ENCODE peak calls at places on chromosomes 1 and 21, in six cellular contexts. O is astrocyte of the spinal cord, Y is fibroblast of pulmonary artery, C is IMR-90, Q is ovary, D is tibial nerve. F is an unnamed sample.
A peak's percentile ranks its signal among the peaks of the same experiment; 100 is the strongest.

GRCh38 chr1:219938706-219939105 is 10.3 kb upstream of the SLC30A10 start:
- DNase-seq in C (peak; percentile 51), O (peak; percentile 79), Y (peak; percentile 15), D (no peak), Q (no peak), F (peak; percentile 78)

GRCh38 chr1:11023201-11023600 is 10.7 kb downstream of the TARDBP start:
- DNase-seq in D (no peak), O (no peak), Y (no peak), Q (no peak), C (no peak), F (no peak)

GRCh38 chr1:29532741-29533140 is 296.4 kb downstream of the PTPRU start:
- DNase-seq in O (no peak), C (no peak), Y (peak; percentile 10), D (no peak), Q (no peak), F (peak; percentile 7)

GRCh38 chr21:7957713-7958064 is 2563.7 kb upstream of the TPTE start:
- DNase-seq in O (no peak), C (no peak), Q (no peak), Y (no peak), D (no peak), F (no peak)

GRCh38 chr1:225462714-225463574 is 35.1 kb upstream of the LBR start:
- DNase-seq in D (no peak), O (no peak), C (no peak), Q (no peak), Y (no peak), F (no peak)

GRCh38 chr1:58699011-58699762 is 675 bp downstream of the MYSM1 start:
- DNase-seq in Y (peak; percentile 20), O (peak; percentile 38), C (no peak), Q (no peak), D (no peak), F (peak; percentile 22)

GRCh38 chr1:117886101-117886795 is 43.2 kb downstream of the GDAP2 start:
- DNase-seq in C (peak; percentile 77), Y (peak; percentile 47), Q (no peak), O (peak; percentile 35), D (no peak), F (peak; percentile 58)

GRCh38 chr1:26861889-26862371 is 1.0 kb upstream of the SFN start:
- DNase-seq in D (no peak), Q (no peak), O (no peak), Y (no peak), C (no peak), F (peak; percentile 16)

GRCh38 chr21:40204956-40205355 is 337.7 kb downstream of the PCP4 start:
- DNase-seq in Q (no peak), C (no peak), O (no peak), D (no peak), Y (no peak), F (no peak)

GRCh38 chr1:162271972-162272371 is 104.7 kb downstream of the SPATA46 start:
- DNase-seq in Y (no peak), Q (no peak), O (no peak), D (no peak), C (no peak), F (no peak)

GRCh38 chr1:192232859-192233417 is 74.7 kb downstream of the RGS18 start:
- DNase-seq in D (no peak), Q (no peak), C (no peak), O (no peak), Y (no peak), F (no peak)

GRCh38 chr1:111802110-111802509 is 46.4 kb downstream of the DDX20 start:
- DNase-seq in C (no peak), O (no peak), Q (no peak), Y (no peak), D (no peak), F (no peak)

GRCh38 chr1:224181453-224181810 is 1.6 kb upstream of the DEGS1 start:
- DNase-seq in D (no peak), O (no peak), Y (no peak), C (no peak), Q (no peak), F (no peak)

GRCh38 chr1:6414443-6414844 is 5.3 kb downstream of the HES2 start:
- DNase-seq in C (peak; percentile 50), O (peak; percentile 44), Y (peak; percentile 51), D (no peak), Q (no peak), F (peak; percentile 44)

GRCh38 chr1:147598631-147599361 is 57.5 kb downstream of the BCL9 start:
- DNase-seq in D (no peak), Q (peak; percentile 80), O (peak; percentile 25), Y (no peak), C (peak; percentile 15), F (no peak)

GRCh38 chr1:86156571-86157455 is at the start of gene COL24A1:
- DNase-seq in Q (peak; percentile 52), Y (peak; percentile 53), D (peak; percentile 28), C (peak; percentile 83), O (peak; percentile 70), F (peak; percentile 34)

GRCh38 chr1:4762146-4762545 is 107.7 kb downstream of the AJAP1 start:
- DNase-seq in O (no peak), C (no peak), Q (no peak), D (no peak), Y (no peak), F (no peak)
- TF ChIP-seq CTCF in O (no peak), C (no peak), Q (no peak), D (no peak), Y (no peak), F (no peak)

GRCh38 chr1:12594490-12594889 is 23.5 kb downstream of the DHRS3 start:
- DNase-seq in D (no peak), Q (no peak), O (no peak), C (no peak), Y (no peak), F (no peak)
- TF ChIP-seq CTCF in D (no peak), Q (no peak), O (peak; percentile 11), C (peak; percentile 8), Y (no peak), F (no peak)

GRCh38 chr1:174194451-174194850 is 35.1 kb downstream of the RABGAP1L start:
- DNase-seq in Y (no peak), D (no peak), C (no peak), O (no peak), Q (no peak), F (no peak)

GRCh38 chr1:174190800-174191199 is 31.5 kb downstream of the RABGAP1L start:
- DNase-seq in D (no peak), C (no peak), Q (no peak), O (no peak), Y (no peak), F (no peak)

GRCh38 chr1:174191255-174191906 is 32.1 kb downstream of the RABGAP1L start:
- DNase-seq in D (no peak), C (peak; percentile 56), Y (peak; percentile 46), Q (no peak), O (peak; percentile 18), F (peak; percentile 84)

GRCh38 chr1:174189424-174190062 is 30.2 kb downstream of the RABGAP1L start:
- DNase-seq in Q (no peak), Y (no peak), O (no peak), C (no peak), D (no peak), F (no peak)
- TF ChIP-seq CTCF in Q (no peak), Y (no peak), O (no peak), C (no peak), D (no peak), F (no peak)

DNA sequence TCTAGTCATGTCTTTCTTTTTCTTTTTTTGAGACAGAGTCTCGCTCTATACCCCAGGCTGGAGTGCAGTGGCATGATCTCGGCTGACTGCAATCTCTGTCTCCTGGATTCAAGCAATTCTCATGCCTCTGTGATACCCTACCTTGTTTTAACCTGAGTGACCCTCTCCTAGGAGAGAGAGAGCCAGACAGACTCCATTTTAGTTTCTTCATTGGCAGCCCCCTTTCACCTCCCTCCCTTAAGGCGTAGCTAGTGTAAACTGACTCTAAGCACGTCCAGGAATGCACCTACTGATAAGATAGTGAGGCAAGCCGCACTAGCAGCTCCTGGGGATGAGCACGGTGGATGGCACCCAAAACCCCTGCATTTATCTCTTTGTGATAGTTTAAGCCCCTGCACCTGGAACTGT is 5.2 kb upstream of the PKNOX1 start:
- DNase-seq in C (no peak), Q (no peak), D (no peak), O (no peak), Y (no peak), F (no peak)
- TF ChIP-seq CTCF in C (no peak), Q (no peak), D (no peak), O (no peak), Y (no peak), F (no peak)

GRCh38 chr1:31734582-31735107 is 29.5 kb downstream of the ADGRB2 start:
- DNase-seq in O (no peak), Q (no peak), C (peak; percentile 32), Y (no peak), D (no peak), F (no peak)
- TF ChIP-seq CTCF in O (no peak), Q (no peak), C (no peak), Y (no peak), D (no peak), F (no peak)

GRCh38 chr1:226973898-226974543 is 33.9 kb downstream of the COQ8A start:
- DNase-seq in Y (peak; percentile 79), Q (peak; percentile 83), C (peak; percentile 24), O (peak; percentile 29), D (peak; percentile 47), F (peak; percentile 62)
- TF ChIP-seq CTCF in Y (peak; percentile 10), Q (no peak), C (no peak), O (no peak), D (no peak), F (no peak)

GRCh38 chr21:46636181-46636512 is 673 bp downstream of the PRMT2 start:
- DNase-seq in Q (no peak), Y (no peak), O (no peak), C (no peak), D (no peak), F (no peak)

GRCh38 chr21:46634427-46634826 is 1.0 kb upstream of the PRMT2 start:
- DNase-seq in O (no peak), C (no peak), Q (no peak), Y (no peak), D (no peak), F (no peak)

GRCh38 chr21:46633561-46633960 is 1.9 kb upstream of the PRMT2 start:
- DNase-seq in C (no peak), Y (no peak), O (no peak), Q (no peak), D (no peak), F (no peak)

GRCh38 chr21:46635324-46636180 is at the start of gene PRMT2:
- DNase-seq in O (peak; percentile 98), Y (peak; percentile 98), D (peak; percentile 83), C (peak; percentile 96), Q (peak; percentile 99), F (peak; percentile 97)

DNA sequence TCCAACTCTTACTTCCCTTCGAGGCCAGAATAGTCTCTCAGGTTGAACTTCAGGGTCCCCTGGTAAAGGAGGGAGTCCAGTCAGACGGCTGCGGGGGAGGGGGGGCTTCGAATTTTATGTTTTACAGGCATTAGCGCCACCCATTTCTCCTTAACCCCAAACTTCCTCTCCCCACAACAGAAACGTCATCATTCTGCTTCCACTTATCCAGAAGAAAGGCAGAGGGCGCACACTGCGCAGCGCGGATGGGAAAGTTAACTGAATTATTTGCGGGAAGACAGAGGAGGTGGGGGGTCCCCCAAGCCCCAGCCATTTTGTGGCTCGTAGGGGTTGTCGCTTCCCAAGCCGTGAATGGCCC is 529 bp upstream of the PRMT2 start:
- DNase-seq in O (peak; percentile 90), C (peak; percentile 87), D (peak; percentile 72), Q (peak; percentile 90), Y (peak; percentile 88), F (peak; percentile 91)
- TF ChIP-seq CTCF in O (peak; percentile 18), C (peak; percentile 34), D (no peak), Q (peak; percentile 22), Y (peak; percentile 26), F (peak; percentile 23)

GRCh38 chr1:115526900-115527299 is 114.9 kb upstream of the VANGL1 start:
- DNase-seq in C (no peak), D (no peak), O (no peak), Y (no peak), Q (no peak), F (no peak)
- TF ChIP-seq CTCF in C (no peak), D (no peak), O (no peak), Y (no peak), Q (no peak), F (no peak)